ENCODE peak calls at places on chromosome 1, in ten cellular contexts. V is esophagus muscularis mucosa, Z is nephron progenitor cell, A is tibial artery, J is ovary, S is glutamatergic neuron, D is BE2C, W is AG10803, K is right atrium auricular region, H is fibroblast of mammary gland. F is an unnamed sample.

GRCh38 chr1:59013276-59013927 is 229.6 kb upstream of the JUN start:
- DNase-seq in W (peak; percentile 76), K (no peak), Z (peak; percentile 54), D (no peak), J (peak; percentile 52), V (no peak), A (peak; percentile 71), H (peak; percentile 41), S (no peak), F (peak; percentile 30)

GRCh38 chr1:156445789-156446263 is 54.7 kb downstream of the MEF2D start:
- DNase-seq in Z (peak; percentile 89), J (peak; percentile 82), W (peak; percentile 72), H (peak; percentile 79), V (no peak), A (peak; percentile 85), D (peak; percentile 91), K (peak; percentile 84), S (peak; percentile 92), F (peak; percentile 73)

GRCh38 chr1:10788592-10789006 is 7.8 kb downstream of the CASZ1 start:
- DNase-seq in J (no peak), K (no peak), A (no peak), S (peak; percentile 48), H (no peak), D (peak; percentile 48), V (no peak), Z (peak; percentile 44), W (no peak), F (no peak)

GRCh38 chr1:18564661-18565060 is 66.0 kb upstream of the PAX7 start:
- DNase-seq in J (no peak), A (no peak), W (no peak), V (no peak), S (no peak), K (no peak), D (no peak), Z (no peak), H (no peak), F (no peak)

GRCh38 chr1:63988941-63989340 is 214.5 kb upstream of the UBE2U start:
- DNase-seq in Z (no peak), V (no peak), S (no peak), J (no peak), A (no peak), D (no peak), W (no peak), H (no peak), K (no peak), F (no peak)

GRCh38 chr1:84422909-84423308 is 24.6 kb downstream of the DNASE2B start:
- DNase-seq in V (no peak), D (no peak), H (no peak), K (no peak), S (no peak), J (no peak), A (no peak), Z (no peak), W (no peak), F (no peak)

GRCh38 chr1:165364432-165365133 is 8.1 kb upstream of the LMX1A start:
- DNase-seq in S (no peak), H (peak; percentile 76), J (no peak), W (peak; percentile 35), Z (no peak), V (no peak), A (peak; percentile 82), K (no peak), D (no peak), F (no peak)

GRCh38 chr1:221856188-221857093 is 114.6 kb upstream of the DUSP10 start:
- DNase-seq in H (peak; percentile 97), V (no peak), A (no peak), K (no peak), Z (no peak), D (no peak), W (peak; percentile 56), S (no peak), J (no peak), F (no peak)

GRCh38 chr1:29305943-29306342 is 69.6 kb downstream of the PTPRU start:
- DNase-seq in D (no peak), V (no peak), H (no peak), W (no peak), A (no peak), S (peak; percentile 4), Z (no peak), K (no peak), J (no peak), F (no peak)

GRCh38 chr1:87961992-87962391 is 633.3 kb downstream of the LMO4 start:
- DNase-seq in Z (no peak), K (no peak), J (no peak), A (no peak), W (peak; percentile 64), V (no peak), H (peak; percentile 54), S (no peak), D (no peak), F (no peak)

GRCh38 chr1:23598424-23598823 is 39.1 kb upstream of the ID3 start:
- DNase-seq in D (peak; percentile 87), K (no peak), W (no peak), J (no peak), S (peak; percentile 62), Z (peak; percentile 60), V (no peak), A (no peak), H (no peak), F (no peak)

GRCh38 chr1:200302192-200302892 is 107.5 kb downstream of the ZNF281 start:
- DNase-seq in S (peak; percentile 27), Z (peak; percentile 54), A (no peak), H (peak; percentile 30), D (no peak), W (peak; percentile 40), V (no peak), J (no peak), K (no peak), F (peak; percentile 68)

GRCh38 chr1:53469373-53469772 is 10.2 kb downstream of the DMRTB1 start:
- DNase-seq in H (no peak), D (no peak), Z (no peak), W (no peak), V (no peak), S (no peak), K (no peak), J (no peak), A (no peak), F (no peak)

GRCh38 chr1:176745945-176746344 is 283.0 kb downstream of the PAPPA2 start:
- DNase-seq in J (no peak), V (no peak), S (no peak), H (peak; percentile 29), A (no peak), K (no peak), Z (no peak), D (no peak), W (peak; percentile 5), F (no peak)
- TF ChIP-seq CTCF in J (no peak), V (no peak), S (no peak), H (peak; percentile 47), A (no peak), K (no peak), Z (no peak), D (peak; percentile 48), W (peak; percentile 49), F (no peak)

GRCh38 chr1:207470927-207471326 is 16.8 kb downstream of the CR2 start:
- DNase-seq in D (no peak), A (no peak), H (no peak), V (no peak), W (no peak), J (no peak), K (no peak), Z (no peak), S (no peak), F (no peak)
- TF ChIP-seq CTCF in D (no peak), A (no peak), H (no peak), V (no peak), W (no peak), J (no peak), K (no peak), Z (no peak), S (no peak), F (no peak)

DNA sequence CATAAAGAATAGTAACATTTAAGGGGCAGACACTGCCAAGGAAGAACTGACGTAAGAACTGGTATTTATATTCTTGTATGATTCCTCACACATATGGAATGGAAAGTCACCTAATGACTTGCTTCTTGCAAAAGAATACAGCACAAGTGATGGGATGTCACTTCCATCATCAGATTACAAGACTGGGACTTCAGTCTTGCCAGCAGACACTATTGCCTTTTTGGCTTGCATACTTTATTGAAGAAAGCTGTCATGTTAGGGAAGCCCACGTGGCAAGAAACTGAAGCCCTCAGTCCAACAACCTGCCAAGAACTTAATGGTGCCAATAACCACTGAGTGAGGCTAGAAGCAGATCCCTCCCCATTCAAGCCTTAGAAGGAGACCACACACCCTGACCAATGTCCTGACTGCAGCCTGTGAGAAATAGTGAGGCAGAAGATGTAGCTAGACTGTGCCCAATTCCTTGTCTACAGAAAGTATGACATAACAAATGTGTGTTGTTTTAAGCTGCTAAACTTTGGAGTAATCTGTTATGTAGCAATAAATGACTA is 12.0 kb downstream of the EGLN1 start:
- DNase-seq in H (peak; percentile 79), K (no peak), D (no peak), Z (no peak), S (no peak), V (no peak), W (peak; percentile 57), J (no peak), A (no peak), F (no peak)
- TF ChIP-seq CTCF in H (no peak), K (no peak), D (no peak), Z (no peak), S (no peak), V (no peak), W (no peak), J (no peak), A (no peak), F (no peak)

GRCh38 chr1:109914587-109915240 is 4.1 kb downstream of the CSF1 start:
- DNase-seq in V (no peak), S (no peak), H (peak; percentile 79), K (peak; percentile 84), D (peak; percentile 40), A (peak; percentile 71), W (peak; percentile 95), J (no peak), Z (no peak), F (no peak)

GRCh38 chr1:109919271-109919670 is 8.6 kb downstream of the CSF1 start:
- DNase-seq in Z (no peak), W (peak; percentile 28), J (no peak), H (no peak), A (no peak), D (no peak), S (no peak), K (no peak), V (no peak), F (no peak)

GRCh38 chr1:109917429-109918076 is 6.9 kb downstream of the CSF1 start:
- DNase-seq in V (no peak), K (no peak), S (peak; percentile 3), J (no peak), A (peak; percentile 45), D (no peak), Z (no peak), W (no peak), H (no peak), F (no peak)

GRCh38 chr1:109918671-109919070 is 8.0 kb downstream of the CSF1 start:
- DNase-seq in K (no peak), A (no peak), V (no peak), J (no peak), W (no peak), H (no peak), Z (no peak), S (no peak), D (no peak), F (no peak)

DNA sequence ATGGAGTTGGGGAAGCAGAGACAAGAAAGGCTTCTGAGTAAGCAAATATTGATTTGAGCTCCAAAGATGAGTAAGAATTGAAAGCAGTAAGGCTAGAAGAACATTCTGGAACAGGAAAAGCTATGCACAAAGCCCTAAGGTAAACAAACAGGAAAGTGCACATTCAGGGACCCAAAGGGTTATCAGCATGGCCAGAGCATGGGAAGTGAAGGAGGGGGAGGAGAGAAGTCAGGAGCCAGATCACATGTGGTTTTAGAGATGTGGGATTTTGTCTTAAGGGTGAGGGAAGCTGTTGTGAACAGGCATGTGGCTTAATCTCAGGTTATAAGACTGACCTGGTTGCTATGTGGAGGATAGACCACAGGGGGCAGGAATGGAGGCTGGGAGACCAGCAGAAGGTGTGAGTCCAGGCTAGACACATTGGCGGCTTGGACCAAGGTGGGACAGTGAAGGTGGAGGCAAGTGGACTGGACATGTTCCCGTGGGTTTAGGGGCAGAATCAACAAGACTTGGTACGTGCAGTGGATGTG is 7.5 kb downstream of the CSF1 start:
- DNase-seq in J (peak; percentile 8), W (no peak), K (no peak), D (no peak), A (no peak), Z (no peak), S (peak; percentile 13), V (no peak), H (no peak), F (no peak)
- TF ChIP-seq CTCF in J (no peak), W (no peak), K (no peak), D (peak; percentile 21), A (no peak), Z (no peak), S (no peak), V (no peak), H (peak; percentile 14), F (no peak)